ENCODE peak calls at places on chromosomes 11 and 22, in six cellular contexts. D is AG04449, O is ovary, K is uterus, M is fibroblast of villous mesenchyme, A is fibroblast of pulmonary artery. G is an unnamed sample.

GRCh38 chr11:58573451-58574104 is 2.1 kb downstream of the LPXN start:
- DNase-seq in D (no peak), O (no peak), K (peak), M (peak), A (peak), G (peak)

GRCh38 chr11:67656278-67656922 is 5.9 kb upstream of the ACY3 start:
- DNase-seq in D (no peak), O (no peak), K (no peak), M (no peak), A (peak), G (no peak)

GRCh38 chr22:30948930-30949342 is 19.6 kb downstream of the MORC2 start:
- DNase-seq in D (peak), O (no peak), K (no peak), M (peak), A (no peak), G (peak)

GRCh38 chr11:128336203-128336602 is 251.2 kb downstream of the ETS1 start:
- DNase-seq in D (peak), O (no peak), K (peak), M (peak), A (peak), G (peak)

GRCh38 chr11:6248248-6248647 is 9.4 kb downstream of the CNGA4 start:
- DNase-seq in D (no peak), O (no peak), K (no peak), M (peak), A (peak), G (peak)

GRCh38 chr11:2220173-2220771 is 48.7 kb upstream of the TH start:
- DNase-seq in D (no peak), O (no peak), K (no peak), M (no peak), A (no peak), G (no peak)

GRCh38 chr11:8328848-8329330 is 65.2 kb upstream of the LMO1 start:
- DNase-seq in D (peak), O (peak), K (peak), M (peak), A (peak), G (peak)

GRCh38 chr22:46328066-46328465 is 7.4 kb upstream of the TRMU start:
- DNase-seq in D (no peak), O (no peak), K (no peak), M (no peak), A (no peak), G (no peak)

GRCh38 chr22:48167238-48167637 is 1404.8 kb downstream of the TBC1D22A start:
- DNase-seq in D (no peak), O (no peak), K (no peak), M (no peak), A (no peak), G (no peak)

GRCh38 chr11:113974741-113975470 is at the start of gene HTR3A:
- DNase-seq in D (no peak), O (peak), K (peak), M (peak), A (peak), G (peak)
- H3K4me3 ChIP-seq in D (no peak), O (no peak), K (no peak), M (no peak), A (no peak), G (no peak)

DNA sequence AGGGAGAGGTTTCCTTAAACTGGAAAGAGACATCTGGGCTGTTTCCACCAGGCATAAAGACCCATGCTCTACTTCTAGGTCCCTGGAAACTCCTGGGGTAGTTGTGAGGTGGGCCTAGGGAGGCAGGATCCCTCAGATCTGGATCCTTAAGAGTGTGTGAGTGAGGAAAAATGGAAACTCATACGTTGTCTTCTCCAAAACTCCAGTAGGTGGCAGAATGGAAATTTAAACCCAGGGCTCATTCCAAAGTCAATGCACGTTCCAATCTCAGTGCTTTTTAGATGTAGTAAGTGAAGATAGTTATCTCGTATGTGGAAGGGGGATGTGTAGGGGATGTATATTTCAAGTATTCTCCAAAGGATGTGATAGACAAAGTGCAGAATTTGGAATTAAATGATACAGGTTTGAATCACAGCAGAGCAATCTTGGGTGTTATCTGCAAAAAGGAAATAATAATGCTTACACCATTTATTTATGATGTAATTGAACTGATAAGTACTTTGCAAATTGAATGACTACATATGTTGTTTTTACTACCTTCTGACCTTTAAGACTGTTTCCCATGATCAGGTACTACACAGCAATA is 13.1 kb upstream of the MMP1 start:
- DNase-seq in D (no peak), O (no peak), K (no peak), M (no peak), A (peak), G (no peak)
- TF ChIP-seq CTCF in D (peak), O (no peak), K (no peak), M (peak), A (peak), G (peak)

GRCh38 chr11:27174672-27175210 is 134.1 kb downstream of the BBOX1 start:
- DNase-seq in D (no peak), O (no peak), K (no peak), M (no peak), A (no peak), G (no peak)

GRCh38 chr11:27171391-27171790 is 130.8 kb downstream of the BBOX1 start:
- DNase-seq in D (no peak), O (no peak), K (no peak), M (no peak), A (no peak), G (no peak)

GRCh38 chr11:27178859-27179258 is 138.2 kb downstream of the BBOX1 start:
- DNase-seq in D (no peak), O (no peak), K (no peak), M (no peak), A (no peak), G (no peak)

GRCh38 chr11:27174026-27174425 is 133.4 kb downstream of the BBOX1 start:
- DNase-seq in D (no peak), O (no peak), K (no peak), M (no peak), A (no peak), G (no peak)

DNA sequence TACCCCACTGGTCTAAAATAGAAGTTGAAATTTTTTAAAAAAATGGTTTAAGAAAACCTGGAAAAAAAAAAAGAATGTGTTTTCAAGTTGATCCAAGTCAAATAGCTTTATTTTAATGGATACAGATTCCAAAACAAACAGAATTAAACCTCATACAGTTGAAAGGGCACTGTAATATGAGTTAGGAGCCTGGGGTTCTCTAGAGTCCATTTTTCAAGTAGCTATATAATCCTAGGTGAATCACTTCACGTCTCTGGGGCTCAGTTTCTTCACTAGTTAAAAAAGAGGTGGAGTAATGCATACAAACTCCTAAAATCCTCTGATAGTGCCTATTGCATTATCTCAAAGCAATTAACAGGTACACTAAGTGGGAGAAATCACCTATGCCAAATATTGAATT is 132.9 kb downstream of the BBOX1 start:
- DNase-seq in D (no peak), O (no peak), K (no peak), M (no peak), A (no peak), G (no peak)
- H3K4me3 ChIP-seq in D (no peak), O (no peak), K (no peak), M (no peak), A (no peak), G (no peak)

GRCh38 chr22:39182478-39183030 is 30.1 kb upstream of the CBX7 start:
- DNase-seq in D (no peak), O (no peak), K (no peak), M (peak), A (peak), G (no peak)

GRCh38 chr22:39181778-39182177 is 29.3 kb upstream of the CBX7 start:
- DNase-seq in D (no peak), O (no peak), K (no peak), M (no peak), A (no peak), G (no peak)

GRCh38 chr22:39185601-39186012 is 33.1 kb upstream of the CBX7 start:
- DNase-seq in D (no peak), O (no peak), K (no peak), M (peak), A (peak), G (peak)

GRCh38 chr22:39184586-39185577 is 32.4 kb upstream of the CBX7 start:
- DNase-seq in D (no peak), O (no peak), K (no peak), M (peak), A (peak), G (peak)

DNA sequence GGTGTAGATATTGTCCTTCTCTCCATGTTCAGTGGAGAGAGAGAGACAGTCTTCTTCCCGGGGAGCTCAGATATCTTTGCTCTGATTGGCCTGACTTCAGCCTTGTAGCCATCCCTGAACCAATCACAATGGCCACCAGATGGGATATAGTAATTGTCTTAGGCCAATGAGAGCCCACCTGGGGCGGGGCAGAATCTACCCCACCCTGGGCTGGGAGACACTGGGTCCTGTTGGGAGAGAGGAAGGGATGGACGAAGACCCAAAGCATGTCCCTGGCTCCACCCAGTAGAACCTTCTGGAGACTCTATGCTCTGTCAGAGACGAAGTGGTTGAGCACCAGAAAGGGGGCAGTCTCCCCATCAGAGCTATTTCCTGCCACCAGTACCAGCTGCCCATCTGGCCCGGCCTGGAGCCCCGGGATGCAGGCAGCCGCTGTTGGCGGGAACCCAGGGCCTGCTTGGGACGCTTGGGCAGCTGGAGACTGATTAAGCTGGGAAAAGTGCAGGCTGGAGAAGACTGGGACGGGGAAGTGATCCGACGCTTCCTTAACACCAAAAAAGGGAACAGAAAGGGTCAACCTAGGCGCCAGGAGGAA is 31.6 kb upstream of the CBX7 start:
- DNase-seq in D (no peak), O (no peak), K (no peak), M (peak), A (peak), G (peak)
- TF ChIP-seq CTCF in D (no peak), O (no peak), K (no peak), M (no peak), A (no peak), G (no peak)

G was measured in foreskin fibroblast.